ENCODE peak calls at places on chromosomes 5 and 9, in six cellular contexts. R is neuronal stem cell, T is H1, P is H9, Z is IMR-90, S is mesendoderm. O is an unnamed sample.

GRCh38 chr5:9283021-9283420 is 262.9 kb downstream of the SEMA5A start:
- DNase-seq in T (no peak), S (no peak), Z (peak; percentile 52), P (no peak), R (no peak), O (peak; percentile 46)

GRCh38 chr5:155926011-155926410 is 401.0 kb upstream of the SGCD start:
- DNase-seq in R (no peak), P (no peak), T (no peak), S (no peak), Z (peak; percentile 41), O (no peak)

GRCh38 chr5:14426521-14426920 is 155.1 kb upstream of the OTULINL start:
- DNase-seq in T (no peak), P (no peak), Z (no peak), S (no peak), R (no peak), O (no peak)

GRCh38 chr5:112717506-112718082 is 20.1 kb upstream of the APC start:
- DNase-seq in S (peak; percentile 59), R (no peak), P (no peak), T (no peak), Z (no peak), O (no peak)

GRCh38 chr9:17134843-17135577 is at the start of gene CNTLN:
- DNase-seq in R (peak; percentile 83), Z (peak; percentile 85), T (peak; percentile 84), S (peak; percentile 93), P (peak; percentile 95), O (peak; percentile 88)

GRCh38 chr5:154172785-154173184 is 17.7 kb upstream of the GALNT10 start:
- DNase-seq in Z (no peak), S (no peak), P (no peak), T (no peak), R (no peak), O (no peak)

GRCh38 chr5:69188811-69189161 is 597 bp upstream of the CENPH start:
- DNase-seq in Z (no peak), R (no peak), S (no peak), P (no peak), T (no peak), O (no peak)

GRCh38 chr5:53568868-53569267 is 8.4 kb downstream of the NDUFS4 start:
- DNase-seq in P (no peak), T (no peak), S (no peak), Z (peak; percentile 23), R (no peak), O (no peak)

GRCh38 chr5:158538506-158539074 is 561.1 kb downstream of the EBF1 start:
- DNase-seq in R (no peak), Z (no peak), P (peak; percentile 39), T (peak; percentile 5), S (peak; percentile 70), O (no peak)

GRCh38 chr5:135878156-135878620 is 17.5 kb downstream of the IL9 start:
- DNase-seq in S (no peak), P (no peak), Z (no peak), R (no peak), T (no peak), O (no peak)

GRCh38 chr5:167797933-167798332 is 493.5 kb upstream of the WWC1 start:
- DNase-seq in T (no peak), P (no peak), S (no peak), R (no peak), Z (no peak), O (peak; percentile 14)

GRCh38 chr9:13487936-13488335 is 208.4 kb upstream of the MPDZ start:
- DNase-seq in T (no peak), S (no peak), R (no peak), Z (no peak), P (no peak), O (no peak)

GRCh38 chr9:6671416-6671815 is 25.9 kb upstream of the GLDC start:
- DNase-seq in T (no peak), P (no peak), S (no peak), Z (no peak), R (no peak), O (no peak)

GRCh38 chr5:109411627-109412026 is 1.9 kb upstream of the PJA2 start:
- DNase-seq in P (no peak), Z (peak; percentile 97), S (no peak), T (no peak), R (no peak), O (peak; percentile 97)

GRCh38 chr5:14675309-14675708 is 10.8 kb downstream of the OTULIN start:
- DNase-seq in Z (no peak), P (no peak), R (no peak), T (no peak), S (no peak), O (no peak)

GRCh38 chr9:73565833-73566465 is 414.3 kb downstream of the ANXA1 start:
- DNase-seq in T (peak; percentile 25), Z (no peak), S (peak; percentile 76), R (no peak), P (peak; percentile 57), O (peak; percentile 82)

GRCh38 chr5:67543704-67544103 is 347.1 kb upstream of the CD180 start:
- DNase-seq in P (no peak), T (no peak), R (no peak), Z (no peak), S (no peak), O (no peak)

GRCh38 chr9:114930063-114930812 is at the start of gene TNFSF8:
- DNase-seq in T (no peak), S (no peak), P (no peak), R (no peak), Z (no peak), O (no peak)

GRCh38 chr9:121976751-121977150 is 116.4 kb downstream of the TTLL11 start:
- DNase-seq in Z (peak; percentile 93), R (no peak), S (no peak), T (no peak), P (no peak), O (peak; percentile 58)

GRCh38 chr5:93578813-93579560 is 2.0 kb downstream of the NR2F1-AS1 start:
- DNase-seq in T (no peak), Z (peak; percentile 72), P (peak; percentile 55), R (no peak), S (no peak), O (peak; percentile 74)

GRCh38 chr9:128687453-128687852 is 1.6 kb upstream of the SET start:
- DNase-seq in S (no peak), Z (no peak), T (no peak), P (no peak), R (no peak), O (no peak)
- H2BK15ac ChIP-seq in S (no peak overlapping the region), Z (no peak overlapping the region), T (no peak overlapping the region), P (no peak overlapping the region), R (no peak overlapping the region), O (no peak overlapping the region)

DNA sequence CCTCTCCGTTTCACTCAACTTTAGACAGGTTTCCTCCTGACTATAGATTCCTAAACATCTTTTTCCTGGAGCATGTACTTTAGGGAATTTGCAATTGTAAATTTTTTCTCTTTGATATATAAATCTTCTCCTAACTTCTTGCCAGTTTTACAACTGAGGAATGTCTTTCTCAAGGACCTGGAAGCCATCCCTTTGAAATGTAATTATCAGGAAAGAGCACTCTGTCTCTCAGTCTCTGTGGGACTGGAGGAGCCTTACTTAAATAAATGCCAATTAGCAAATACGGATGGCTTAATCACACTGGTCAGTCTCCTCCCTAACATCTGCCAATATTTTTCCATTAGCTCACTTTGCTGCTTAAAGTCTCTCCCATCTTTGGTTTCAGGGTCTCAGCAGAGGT is 344.3 kb upstream of the ARRDC3 start:
- DNase-seq in S (peak; percentile 51), Z (no peak), T (no peak), R (no peak), P (no peak), O (no peak)
- H2BK15ac ChIP-seq in S (no peak overlapping the region), Z (no peak overlapping the region), T (no peak overlapping the region), R (no peak overlapping the region), P (no peak overlapping the region), O (no peak overlapping the region)

GRCh38 chr9:76316069-76316468 is 78.2 kb downstream of the RFK start:
- DNase-seq in T (peak; percentile 9), Z (no peak), P (no peak), S (no peak), R (no peak), O (no peak)
- H2BK15ac ChIP-seq in T (no peak overlapping the region), Z (no peak overlapping the region), P (no peak overlapping the region), S (no peak overlapping the region), R (no peak overlapping the region), O (no peak overlapping the region)

DNA sequence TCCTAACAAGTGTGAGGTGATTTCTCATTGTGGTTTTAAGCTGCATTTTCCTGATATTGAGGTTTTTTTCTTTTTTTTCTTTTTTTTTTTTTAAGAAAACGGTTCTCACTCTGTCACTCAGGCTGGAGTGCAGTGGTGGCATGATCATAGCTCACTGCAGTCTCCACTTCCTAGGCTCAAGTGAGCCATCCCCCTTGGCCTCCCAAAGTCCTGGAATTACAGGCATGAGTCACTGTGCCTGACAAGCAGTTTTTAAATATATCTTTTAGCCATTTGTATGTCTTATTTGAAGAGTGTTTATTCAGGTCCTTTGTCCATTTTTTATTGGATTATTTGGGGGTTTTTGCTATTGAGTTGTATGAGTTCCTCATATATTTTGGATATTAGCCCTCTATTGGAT is 53.8 kb downstream of the GCNT1 start:
- DNase-seq in P (no peak), T (no peak), R (no peak), Z (peak; percentile 71), S (no peak), O (peak; percentile 71)
- H2BK15ac ChIP-seq in P (no peak overlapping the region), T (no peak overlapping the region), R (no peak overlapping the region), Z (no peak overlapping the region), S (no peak overlapping the region), O (no peak overlapping the region)

DNA sequence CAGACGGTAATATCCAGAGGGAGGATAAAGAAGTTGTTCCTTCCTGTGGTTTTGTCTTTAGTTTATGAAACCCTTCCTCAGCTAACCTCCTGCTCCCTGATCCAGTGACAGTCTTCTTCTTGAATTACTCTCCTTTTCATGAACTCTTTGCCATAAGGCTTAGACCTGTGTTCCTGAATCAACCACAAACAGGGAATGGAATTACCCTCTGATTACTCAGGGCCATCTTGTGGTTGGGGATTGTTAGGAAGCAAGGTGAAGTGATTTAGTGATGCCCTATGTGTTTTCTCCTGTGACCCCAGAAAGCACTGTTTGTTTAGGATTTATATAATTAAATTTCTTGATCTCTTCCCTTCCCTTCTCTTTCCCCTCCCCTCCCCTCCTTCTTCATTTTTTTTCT is 409.1 kb downstream of the TAF11L14 start:
- DNase-seq in Z (no peak), R (no peak), S (peak; percentile 28), T (no peak), P (no peak), O (no peak)
- H2BK15ac ChIP-seq in Z (no peak overlapping the region), R (no peak overlapping the region), S (no peak overlapping the region), T (no peak overlapping the region), P (no peak overlapping the region), O (no peak overlapping the region)

DNA sequence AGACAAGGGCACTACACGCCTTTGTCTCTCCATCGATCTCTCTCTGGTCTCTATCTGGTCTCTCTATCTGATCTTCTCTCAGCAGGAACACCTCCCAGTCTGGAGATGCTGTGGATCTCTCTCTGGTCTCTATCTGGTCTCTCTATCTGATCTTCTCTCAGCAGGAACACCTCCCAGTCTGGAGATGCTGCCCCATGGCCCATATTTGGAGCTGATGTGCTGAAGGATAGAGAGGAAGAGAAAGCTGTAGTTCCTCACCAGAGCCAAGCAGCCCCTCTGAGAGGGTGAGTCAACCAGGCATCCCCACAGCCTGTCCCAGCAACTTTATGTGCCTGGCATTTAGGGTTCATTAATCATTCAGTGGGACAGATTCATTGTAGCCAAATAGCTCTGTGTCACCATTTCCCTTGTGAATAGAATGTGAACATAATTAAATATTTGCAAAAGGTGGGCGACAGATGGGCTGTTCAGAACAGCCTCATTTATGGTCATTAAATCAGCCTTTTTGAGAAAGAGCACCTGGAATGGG is 189.4 kb upstream of the MAST4 start:
- DNase-seq in R (no peak), S (peak; percentile 26), P (no peak), T (no peak), Z (no peak), O (no peak)
- H2BK15ac ChIP-seq in R (no peak overlapping the region), S (no peak overlapping the region), P (no peak overlapping the region), T (no peak overlapping the region), Z (no peak overlapping the region), O (no peak overlapping the region)

GRCh38 chr5:62956597-62956996 is 378.0 kb downstream of the LRRC70 start:
- DNase-seq in P (no peak), S (no peak), R (no peak), T (no peak), Z (no peak), O (no peak)
- H2BK15ac ChIP-seq in P (no peak overlapping the region), S (no peak overlapping the region), R (no peak overlapping the region), T (no peak overlapping the region), Z (no peak overlapping the region), O (no peak overlapping the region)

O was measured in mesenchymal stem cell.